ENCODE peak calls at places on chromosomes 1 and 21, in four cellular contexts. Y is tibial artery, A is IMR-90, B is brain microvascular endothelial cell. T is an unnamed sample.

GRCh38 chr21:36511484-36512227 is 31.7 kb upstream of the CLDN14 start:
- DNase-seq in B (no peak), Y (no peak), A (peak), T (no peak)

GRCh38 chr1:41537788-41538351 is 53.4 kb upstream of the EDN2 start:
- DNase-seq in B (peak), A (peak), Y (peak), T (no peak)

GRCh38 chr1:212142883-212143530 is 107.5 kb downstream of the DTL start:
- DNase-seq in A (no peak), B (no peak), Y (no peak), T (no peak)

GRCh38 chr1:222910699-222911098 is 95.9 kb downstream of the DISP1 start:
- DNase-seq in B (peak), Y (no peak), A (peak), T (no peak)

GRCh38 chr1:234781241-234782056 is 171.5 kb upstream of the IRF2BP2 start:
- DNase-seq in Y (no peak), A (peak), B (no peak), T (no peak)

GRCh38 chr1:103948526-103948925 is 198.8 kb downstream of the AMY1C start:
- DNase-seq in A (no peak), Y (no peak), B (no peak), T (no peak)

GRCh38 chr1:6041432-6042062 is 4.1 kb upstream of the KCNAB2 start:
- DNase-seq in A (no peak), B (peak), Y (no peak), T (no peak)

GRCh38 chr1:174982971-174983689 is 16.6 kb upstream of the CACYBP start:
- DNase-seq in B (peak), A (peak), Y (no peak), T (no peak)

GRCh38 chr1:116329524-116330341 is 43.3 kb upstream of the ATP1A1 start:
- DNase-seq in A (no peak), Y (no peak), B (no peak), T (no peak)

GRCh38 chr1:224333939-224334701 is 4.1 kb upstream of the NVL start:
- DNase-seq in B (peak), A (peak), Y (no peak), T (no peak)

GRCh38 chr1:162094271-162094670 is 24.8 kb downstream of the NOS1AP start:
- DNase-seq in A (peak), Y (no peak), B (no peak), T (no peak)

GRCh38 chr1:200124309-200124708 is 96.8 kb downstream of the NR5A2 start:
- DNase-seq in Y (no peak), A (no peak), B (no peak), T (no peak)

GRCh38 chr1:103514920-103515503 is 10.5 kb upstream of the RNPC3 start:
- DNase-seq in Y (no peak), B (peak), A (peak), T (no peak)

GRCh38 chr1:186155594-186155993 is 219.5 kb downstream of the TPR start:
- DNase-seq in B (peak), Y (no peak), A (peak), T (no peak)

GRCh38 chr1:1100296-1100695 is 15.6 kb downstream of the C1orf159 start:
- DNase-seq in B (no peak), Y (no peak), A (no peak), T (no peak)

GRCh38 chr1:27430903-27431653 is 38.7 kb downstream of the GPR3 start:
- DNase-seq in Y (peak), A (peak), B (peak), T (peak)

GRCh38 chr1:237091691-237092090 is 49.7 kb downstream of the RYR2 start:
- DNase-seq in Y (no peak), B (no peak), A (no peak), T (no peak)

GRCh38 chr1:240190881-240191385 is 99.2 kb downstream of the FMN2 start:
- DNase-seq in Y (peak), A (peak), B (peak), T (no peak)

GRCh38 chr1:118788372-118788955 is 199.7 kb downstream of the TBX15 start:
- DNase-seq in A (no peak), Y (no peak), B (peak), T (no peak)

GRCh38 chr1:201752333-201752732 is 76.6 kb upstream of the IPO9 start:
- DNase-seq in B (no peak), A (no peak), Y (no peak), T (no peak)

GRCh38 chr1:20351911-20352675 is 61.4 kb downstream of the VWA5B1 start:
- DNase-seq in A (no peak), Y (no peak), B (no peak), T (no peak)

DNA sequence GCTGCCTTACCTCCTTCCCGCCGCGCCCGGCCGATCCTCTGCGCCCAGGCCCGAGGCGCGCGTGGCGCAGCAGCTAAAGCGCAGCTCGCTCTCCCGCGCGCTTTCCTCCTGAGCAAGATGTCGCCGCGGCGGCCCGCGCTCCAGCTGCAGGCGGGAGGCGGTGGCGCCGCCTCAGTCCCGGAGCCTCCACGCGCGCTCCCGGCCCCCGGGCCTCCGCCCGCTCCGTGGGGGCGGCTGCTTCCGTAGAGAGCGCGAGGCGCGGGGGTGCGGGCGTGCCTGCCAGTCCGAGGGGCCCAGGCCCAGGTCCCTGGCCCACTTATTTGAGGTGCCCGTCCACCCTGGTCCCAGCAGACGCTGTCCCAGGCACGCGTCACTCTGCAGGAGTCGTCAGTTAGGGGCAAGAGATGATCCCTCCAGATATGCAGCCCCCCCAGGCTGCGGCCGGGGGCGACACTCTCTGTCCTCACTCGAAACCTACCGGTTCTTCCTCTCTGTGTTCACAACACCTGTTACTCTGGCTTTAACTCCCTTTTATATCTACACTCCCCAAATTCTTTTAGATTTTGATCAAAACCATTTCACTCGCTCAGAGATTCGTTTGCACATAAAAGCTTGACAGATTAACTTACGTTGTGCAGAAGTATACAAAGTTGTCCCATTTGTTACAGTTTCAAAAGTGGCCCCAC is at the start of gene CCSAP:
- DNase-seq in B (no peak), A (peak), Y (peak), T (peak)
- H3K27ac ChIP-seq in B (peak), A (peak), Y (peak), T (peak)

DNA sequence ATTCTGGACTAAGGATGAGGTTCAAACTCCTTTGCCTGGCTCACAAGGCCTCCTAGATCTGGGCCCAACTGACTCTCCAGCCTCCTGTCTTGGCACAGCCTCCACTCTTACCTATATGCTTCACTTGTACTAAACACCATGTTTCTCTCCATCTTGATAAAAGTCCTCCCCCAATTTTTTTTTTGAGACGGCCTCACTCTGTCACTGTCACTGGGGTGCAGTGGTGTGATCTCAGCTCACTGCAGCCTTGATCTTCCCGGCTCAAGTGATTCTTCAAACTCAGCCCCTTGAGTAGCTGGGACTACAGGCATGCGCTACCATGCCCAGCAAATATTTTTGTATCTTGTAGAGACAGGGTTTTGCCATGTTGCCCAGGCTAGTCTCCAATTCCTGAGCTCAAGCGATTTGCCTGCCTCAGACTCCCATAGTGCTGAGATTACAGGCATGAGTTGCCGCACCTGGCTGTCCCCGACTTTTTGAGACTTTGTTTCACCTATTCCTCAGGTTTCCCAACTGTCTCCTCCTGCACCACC is 39.7 kb downstream of the CD34 start:
- DNase-seq in A (no peak), Y (no peak), B (no peak), T (no peak)
- H3K27ac ChIP-seq in A (no peak), Y (peak), B (no peak), T (no peak)

DNA sequence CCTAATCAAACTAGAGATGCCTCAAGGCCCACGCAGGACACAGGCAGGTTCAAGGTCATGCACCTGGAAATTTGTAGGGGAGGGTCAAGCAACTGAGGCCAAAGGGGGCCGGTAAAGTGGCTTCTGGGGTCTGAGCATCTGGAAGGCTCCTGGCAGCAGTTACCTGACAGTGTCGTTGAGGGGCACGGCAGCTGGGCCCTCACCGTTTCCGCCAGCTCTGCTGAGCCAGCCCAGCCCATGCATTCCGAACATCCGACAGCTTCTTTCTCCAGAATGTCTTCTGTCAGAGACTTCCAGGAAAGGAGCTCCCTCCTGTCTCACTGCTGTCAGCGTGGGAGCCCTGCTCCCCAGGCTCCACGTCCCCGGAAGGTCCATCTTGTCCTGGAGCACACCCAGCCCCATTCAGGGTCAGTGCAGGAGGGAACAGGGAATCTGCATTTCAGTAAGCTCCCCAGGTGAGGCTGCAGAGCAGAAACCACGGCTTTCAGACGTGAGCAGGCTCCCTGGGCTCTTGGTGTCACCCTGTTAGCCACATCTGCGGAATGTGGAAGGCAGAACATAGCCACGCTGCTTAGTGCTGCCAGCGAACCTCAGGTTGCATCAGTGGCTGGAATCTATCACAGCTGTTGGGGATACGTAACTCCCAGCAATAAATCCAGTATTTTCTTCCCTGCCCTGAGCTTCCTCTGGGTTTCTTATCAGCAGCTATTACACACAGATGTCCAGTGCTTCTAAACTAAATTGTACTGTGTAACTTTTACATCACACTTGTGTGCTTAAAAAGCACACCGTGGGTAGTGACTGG is 36.3 kb upstream of the FAM3B start:
- DNase-seq in Y (no peak), A (peak), B (no peak), T (no peak)
- H3K27ac ChIP-seq in Y (no peak), A (no peak), B (no peak), T (no peak)

GRCh38 chr1:184298321-184299052 is 88.3 kb upstream of the C1orf21 start:
- DNase-seq in B (no peak), Y (no peak), A (no peak), T (no peak)
- H3K27ac ChIP-seq in B (peak), Y (peak), A (peak), T (no peak)

DNA sequence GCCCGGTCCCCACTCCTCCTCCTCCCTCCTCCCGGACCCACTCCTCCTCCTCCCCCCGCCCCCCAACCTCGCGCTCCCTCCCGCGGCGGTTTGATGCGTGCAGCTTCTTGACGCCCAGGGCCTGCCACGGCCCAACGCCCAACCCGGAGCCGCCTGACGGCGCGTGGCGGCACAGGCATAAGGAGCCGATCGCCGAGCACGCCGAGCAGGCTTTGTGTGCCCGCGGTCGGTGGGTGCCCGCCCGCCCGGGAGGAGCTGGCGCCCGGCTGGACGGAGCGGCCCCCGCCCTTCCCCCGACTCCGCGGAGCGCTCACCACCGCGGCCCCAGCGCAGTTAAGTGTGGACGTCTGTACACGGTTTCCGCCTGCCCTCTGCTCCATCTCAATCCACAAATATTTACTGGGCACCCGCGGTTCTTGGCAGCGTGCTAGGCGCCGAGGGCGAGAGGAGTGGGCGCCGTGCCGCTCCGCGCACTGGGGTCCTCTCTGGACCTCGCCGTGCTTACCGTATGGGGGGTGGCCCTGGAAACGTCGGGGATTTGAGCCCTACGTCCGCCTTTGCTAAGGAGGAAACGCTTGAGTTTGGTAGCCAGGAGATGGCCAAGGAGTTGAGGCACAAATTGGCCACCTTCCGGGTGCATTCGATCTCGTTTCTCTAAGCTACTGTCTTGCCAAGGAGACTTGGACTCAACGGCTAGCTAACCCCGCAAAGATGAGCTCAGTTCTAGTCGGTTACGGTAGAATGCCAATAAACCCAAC is 428 bp upstream of the HDGF start:
- DNase-seq in B (peak), A (peak), Y (peak), T (peak)
- H3K27ac ChIP-seq in B (peak), A (peak), Y (peak), T (peak)

DNA sequence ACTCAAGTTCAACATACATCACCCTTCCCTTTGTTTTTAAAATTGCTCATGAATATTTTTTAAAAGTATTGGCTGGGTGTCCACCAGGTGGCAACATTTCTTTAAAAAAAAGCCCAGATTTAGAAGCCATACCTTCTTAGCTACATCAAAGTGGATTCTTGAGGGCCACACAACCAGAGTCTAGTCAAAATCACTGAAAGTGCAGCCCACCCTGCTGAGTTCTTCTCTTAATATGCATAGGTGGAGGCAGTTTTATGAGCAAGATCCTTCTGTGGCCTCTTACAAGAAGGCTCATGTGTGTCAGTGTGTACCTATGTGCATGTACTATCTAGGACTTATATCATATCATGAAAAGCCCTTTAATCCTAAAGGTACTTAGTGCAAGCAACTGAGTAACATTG is 16.9 kb upstream of the GNG12 start:
- DNase-seq in B (peak), Y (no peak), A (peak), T (no peak)
- H3K27ac ChIP-seq in B (peak), Y (no peak), A (no peak), T (no peak)

T was measured in substantia nigra.